ENCODE peak calls at places on chromosomes 5 and 9, in nine cellular contexts. D is testis; M is tibial nerve; S is CD8-positive, alpha-beta T cell; W is neural progenitor cell; K is tibial artery; O is suprapubic skin; U is psoas muscle; T is A673. R is an unnamed sample.

GRCh38 chr9:126419475-126419874 is 92.8 kb downstream of the MVB12B start:
- DNase-seq in K (no peak), U (peak; percentile 61), T (no peak), D (no peak), S (no peak), M (no peak), W (no peak), O (no peak), R (peak; percentile 83)

GRCh38 chr9:135485832-135486231 is 6.2 kb downstream of the PPP1R26 start:
- DNase-seq in K (no peak), O (no peak), S (no peak), U (no peak), M (no peak), D (no peak), T (no peak), W (no peak), R (no peak)

GRCh38 chr5:33756481-33756880 is 135.3 kb downstream of the ADAMTS12 start:
- DNase-seq in K (no peak), O (no peak), M (no peak), D (no peak), S (no peak), U (no peak), T (no peak), W (no peak), R (no peak)

GRCh38 chr9:96218821-96219614 is 83.0 kb downstream of the HSD17B3 start:
- DNase-seq in S (no peak), M (no peak), O (no peak), U (no peak), W (no peak), K (no peak), T (no peak), D (peak; percentile 51), R (no peak)

GRCh38 chr5:38885208-38885607 is 39.4 kb downstream of the OSMR start:
- DNase-seq in S (no peak), U (no peak), K (no peak), M (no peak), W (no peak), T (no peak), O (no peak), D (no peak), R (no peak)

GRCh38 chr5:87829214-87829551 is 416.5 kb upstream of the CCNH start:
- DNase-seq in U (peak; percentile 55), M (peak; percentile 86), D (no peak), T (no peak), S (no peak), W (no peak), K (peak; percentile 73), O (no peak), R (peak; percentile 67)

GRCh38 chr5:33153891-33154290 is 286.9 kb upstream of the TARS1 start:
- DNase-seq in M (no peak), S (no peak), D (no peak), U (no peak), T (no peak), W (no peak), O (no peak), K (no peak), R (no peak)

GRCh38 chr5:82975812-82976211 is 101.4 kb downstream of the TMEM167A start:
- DNase-seq in D (no peak), M (no peak), K (no peak), S (no peak), U (no peak), O (no peak), T (no peak), W (no peak), R (no peak)

GRCh38 chr5:95901676-95902646 is 59.7 kb downstream of the ELL2 start:
- DNase-seq in O (no peak), W (no peak), S (no peak), M (no peak), K (no peak), U (no peak), D (no peak), T (peak; percentile 12), R (no peak)

GRCh38 chr5:151021771-151022170 is 1.4 kb downstream of the GPX3 start:
- DNase-seq in D (no peak), S (no peak), O (no peak), K (no peak), U (no peak), T (no peak), M (no peak), W (no peak), R (no peak)

GRCh38 chr9:110700953-110701352 is 32.4 kb downstream of the MUSK start:
- DNase-seq in W (no peak), T (no peak), U (no peak), K (no peak), M (no peak), O (no peak), D (no peak), S (no peak), R (no peak)

GRCh38 chr9:92737611-92738299 is 26.9 kb downstream of the BICD2 start:
- DNase-seq in T (no peak), K (peak; percentile 17), O (peak; percentile 53), W (no peak), S (no peak), U (no peak), M (no peak), D (no peak), R (no peak)

GRCh38 chr9:131478911-131479310 is 23.8 kb upstream of the POMT1 start:
- DNase-seq in T (no peak), O (no peak), K (no peak), D (no peak), U (no peak), W (no peak), M (no peak), S (no peak), R (no peak)

GRCh38 chr9:89476546-89476945 is 21.4 kb downstream of the SEMA4D start:
- DNase-seq in M (no peak), S (no peak), K (no peak), D (no peak), O (no peak), W (no peak), U (no peak), T (no peak), R (no peak)
- H3K4me1 ChIP-seq in M (no peaks in the 10 kb centered on the region), S (peaks cover 81% of the 10 kb centered on the region), K (no peaks in the 10 kb centered on the region), D (peaks cover 9% of the 10 kb centered on the region), O (peaks cover 7% of the 10 kb centered on the region), W (no peaks in the 10 kb centered on the region), U (peaks cover 45% of the 10 kb centered on the region), T (peaks cover 13% of the 10 kb centered on the region), R (no peaks in the 10 kb centered on the region)

GRCh38 chr5:140117523-140117922 is 3.6 kb downstream of the PURA start:
- DNase-seq in M (no peak), K (no peak), S (no peak), T (no peak), W (no peak), O (no peak), D (no peak), U (no peak), R (no peak)
- H3K4me1 ChIP-seq in M (no peaks in the 10 kb centered on the region), K (peaks cover 34% of the 10 kb centered on the region), S (peaks cover 44% of the 10 kb centered on the region), T (peaks cover 28% of the 10 kb centered on the region), W (peaks cover 32% of the 10 kb centered on the region), O (peaks cover 42% of the 10 kb centered on the region), D (peaks cover 32% of the 10 kb centered on the region), U (peaks cover 57% of the 10 kb centered on the region), R (peaks cover 2% of the 10 kb centered on the region)

GRCh38 chr5:143361438-143361837 is 42.0 kb downstream of the NR3C1 start:
- DNase-seq in K (no peak), O (no peak), U (no peak), S (no peak), W (no peak), D (no peak), T (no peak), M (no peak), R (no peak)
- H3K4me1 ChIP-seq in K (peaks cover 4% of the 10 kb centered on the region), O (peaks cover 19% of the 10 kb centered on the region), U (peaks cover 67% of the 10 kb centered on the region), S (peaks cover 49% of the 10 kb centered on the region), W (peaks cover 3% of the 10 kb centered on the region), D (no peaks in the 10 kb centered on the region), T (no peaks in the 10 kb centered on the region), M (no peaks in the 10 kb centered on the region), R (no peaks in the 10 kb centered on the region)

GRCh38 chr5:143309661-143310431 is 93.6 kb downstream of the NR3C1 start:
- DNase-seq in U (no peak), T (no peak), W (no peak), M (no peak), S (no peak), K (no peak), O (no peak), D (no peak), R (no peak)
- H3K4me1 ChIP-seq in U (peaks cover 44% of the 10 kb centered on the region), T (no peaks in the 10 kb centered on the region), W (no peaks in the 10 kb centered on the region), M (no peaks in the 10 kb centered on the region), S (no peaks in the 10 kb centered on the region), K (peaks cover 19% of the 10 kb centered on the region), O (peaks cover 9% of the 10 kb centered on the region), D (no peaks in the 10 kb centered on the region), R (no peaks in the 10 kb centered on the region)

DNA sequence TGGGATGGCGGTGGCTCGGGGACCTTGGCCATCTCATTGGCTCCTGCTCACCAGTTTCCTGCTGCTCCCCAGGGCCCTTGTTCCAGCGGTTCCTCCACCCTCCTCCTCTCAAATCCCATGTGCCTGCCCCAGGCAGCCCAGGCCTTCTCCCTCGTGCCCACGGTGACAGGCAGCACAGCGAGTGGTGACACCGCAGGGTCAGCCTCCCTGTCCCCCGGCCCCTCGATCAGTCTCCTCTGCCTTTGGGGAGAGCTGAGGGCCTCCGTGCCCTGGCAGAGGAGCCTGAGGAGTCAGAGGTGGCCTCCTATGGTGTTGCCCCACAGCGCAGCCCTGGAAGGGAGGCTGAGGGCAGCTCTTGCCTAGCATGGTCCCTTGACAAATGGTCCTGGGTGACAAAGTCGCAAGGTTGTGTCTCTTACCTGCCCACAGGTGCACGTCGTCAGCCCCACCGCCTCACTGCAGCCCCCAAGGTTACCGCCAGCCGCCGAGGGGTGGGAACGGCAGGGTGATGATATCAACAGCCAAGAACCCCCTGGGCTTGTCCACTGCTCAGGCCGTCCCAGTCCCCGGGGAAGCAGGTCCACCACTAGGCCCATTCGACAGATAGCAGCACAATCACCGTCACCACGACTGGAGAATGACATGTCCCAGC is 49.8 kb downstream of the NEK6 start:
- DNase-seq in M (no peak), U (no peak), K (no peak), T (no peak), D (no peak), W (no peak), S (no peak), O (no peak), R (no peak)
- H3K4me1 ChIP-seq in M (no peaks in the 10 kb centered on the region), U (no peaks in the 10 kb centered on the region), K (peaks cover 5% of the 10 kb centered on the region), T (peaks cover 10% of the 10 kb centered on the region), D (no peaks in the 10 kb centered on the region), W (no peaks in the 10 kb centered on the region), S (no peaks in the 10 kb centered on the region), O (no peaks in the 10 kb centered on the region), R (peaks cover 15% of the 10 kb centered on the region)